ENCODE peak calls at places on chromosome 5, in four cellular contexts. B is IMR-90, R is HCT116, D is adrenal gland. J is an unnamed sample.
A peak's percentile ranks its signal among the peaks of the same experiment; 100 is the strongest.

GRCh38 chr5:125604104-125604503 is 819.1 kb upstream of the GRAMD2B start:
- DNase-seq in D (no peak), R (no peak), B (peak; percentile 38), J (no peak)

GRCh38 chr5:128493657-128494329 is 44.3 kb downstream of the FBN2 start:
- DNase-seq in B (peak; percentile 8), R (no peak), D (no peak), J (no peak)

GRCh38 chr5:29304555-29304954 is 1888.9 kb upstream of the CDH6 start:
- DNase-seq in D (no peak), B (no peak), R (no peak), J (no peak)

GRCh38 chr5:176491056-176491646 is 43.0 kb downstream of the FAF2 start:
- DNase-seq in D (no peak), B (peak; percentile 79), R (no peak), J (no peak)

GRCh38 chr5:89280103-89281037 is 397.4 kb upstream of the MEF2C start:
- DNase-seq in B (no peak), R (no peak), D (no peak), J (no peak)

GRCh38 chr5:33939863-33940262 is 3.7 kb downstream of the RXFP3 start:
- DNase-seq in B (peak; percentile 47), D (no peak), R (no peak), J (no peak)

GRCh38 chr5:173318881-173319609 is 9.2 kb downstream of the STC2 start:
- DNase-seq in R (no peak), D (no peak), B (no peak), J (no peak)

GRCh38 chr5:107885601-107886000 is 214.9 kb upstream of the EFNA5 start:
- DNase-seq in R (no peak), B (no peak), D (no peak), J (no peak)

GRCh38 chr5:147645172-147645571 is 135.3 kb upstream of the DPYSL3 start:
- DNase-seq in D (no peak), R (no peak), B (no peak), J (no peak)

GRCh38 chr5:73770601-73771025 is 144.6 kb downstream of the ARHGEF28 start:
- DNase-seq in B (peak; percentile 71), R (no peak), D (no peak), J (no peak)

GRCh38 chr5:39716532-39716971 is 291.8 kb upstream of the DAB2 start:
- DNase-seq in R (peak; percentile 49), B (peak; percentile 46), D (peak; percentile 16), J (no peak)

GRCh38 chr5:177540438-177540837 is 13.9 kb downstream of the FAM193B start:
- DNase-seq in D (no peak), B (no peak), R (no peak), J (no peak)

GRCh38 chr5:74549351-74549750 is 91.2 kb downstream of the ENC1 start:
- DNase-seq in D (no peak), R (no peak), B (no peak), J (no peak)

GRCh38 chr5:122471031-122471751 is 159.2 kb downstream of the SNCAIP start:
- DNase-seq in B (no peak), D (no peak), R (no peak), J (no peak)

GRCh38 chr5:88785396-88786216 is 97.4 kb downstream of the MEF2C start:
- DNase-seq in R (peak; percentile 96), B (peak; percentile 93), D (peak; percentile 78), J (no peak)

GRCh38 chr5:167030500-167031120 is 1260.8 kb upstream of the WWC1 start:
- DNase-seq in B (no peak), R (no peak), D (no peak), J (no peak)

GRCh38 chr5:174323878-174324281 is 278.4 kb downstream of the NSG2 start:
- DNase-seq in B (peak; percentile 58), R (peak; percentile 72), D (no peak), J (no peak)

GRCh38 chr5:171633776-171634470 is 151.7 kb upstream of the SMIM23 start:
- DNase-seq in D (no peak), B (no peak), R (no peak), J (no peak)

GRCh38 chr5:124745367-124746251 is 830 bp downstream of the ZNF608 start:
- DNase-seq in R (no peak), D (no peak), B (peak; percentile 51), J (no peak)

GRCh38 chr5:15525679-15526275 is 25.8 kb downstream of the FBXL7 start:
- DNase-seq in R (no peak), D (no peak), B (peak; percentile 63), J (no peak)

GRCh38 chr5:172411423-172412111 is 42.8 kb downstream of the SH3PXD2B start:
- DNase-seq in B (peak; percentile 48), D (no peak), R (no peak), J (no peak)

GRCh38 chr5:2270467-2270866 is 387.7 kb upstream of the IRX4 start:
- DNase-seq in D (no peak), B (no peak), R (no peak), J (no peak)

GRCh38 chr5:168076561-168076991 is 214.9 kb upstream of the WWC1 start:
- DNase-seq in D (no peak), B (peak; percentile 13), R (peak; percentile 2), J (peak; percentile 57)

GRCh38 chr5:72633649-72634048 is 126.4 kb upstream of the ZNF366 start:
- DNase-seq in B (peak; percentile 82), R (no peak), D (no peak), J (no peak)

GRCh38 chr5:149995385-149996085 is 4.9 kb downstream of the TIGD6 start:
- DNase-seq in R (no peak), B (no peak), D (no peak), J (no peak)

GRCh38 chr5:168679515-168679920 is 100.3 kb upstream of the PANK3 start:
- DNase-seq in D (peak; percentile 64), B (peak; percentile 70), R (peak; percentile 59), J (peak; percentile 72)

GRCh38 chr5:139149477-139150199 is 48.5 kb downstream of the SIL1 start:
- DNase-seq in D (peak; percentile 49), B (peak; percentile 73), R (no peak), J (no peak)

GRCh38 chr5:2759696-2760461 is 8.4 kb upstream of the IRX2 start:
- DNase-seq in B (no peak), D (no peak), R (no peak), J (no peak)

GRCh38 chr5:72653586-72653985 is 146.4 kb upstream of the ZNF366 start:
- DNase-seq in R (no peak), B (no peak), D (no peak), J (no peak)

GRCh38 chr5:172458956-172459355 is 4.6 kb upstream of the SH3PXD2B start:
- DNase-seq in D (no peak), B (no peak), R (no peak), J (no peak)

GRCh38 chr5:74232281-74232680 is 408.2 kb downstream of the ENC1 start:
- DNase-seq in D (no peak), B (peak; percentile 92), R (no peak), J (no peak)

GRCh38 chr5:71719092-71719964 is at the start of gene CARTPT:
- DNase-seq in R (no peak), B (peak; percentile 6), D (no peak), J (peak; percentile 25)

GRCh38 chr5:387491-388265 is 55.3 kb upstream of the EXOC3 start:
- DNase-seq in B (no peak), D (no peak), R (no peak), J (no peak)

GRCh38 chr5:96885518-96886338 is 9.4 kb downstream of the ERAP2 start:
- DNase-seq in R (no peak), B (no peak), D (no peak), J (no peak)

GRCh38 chr5:111697215-111697614 is 59.8 kb downstream of the NREP start:
- DNase-seq in D (peak; percentile 30), R (no peak), B (no peak), J (no peak)

DNA sequence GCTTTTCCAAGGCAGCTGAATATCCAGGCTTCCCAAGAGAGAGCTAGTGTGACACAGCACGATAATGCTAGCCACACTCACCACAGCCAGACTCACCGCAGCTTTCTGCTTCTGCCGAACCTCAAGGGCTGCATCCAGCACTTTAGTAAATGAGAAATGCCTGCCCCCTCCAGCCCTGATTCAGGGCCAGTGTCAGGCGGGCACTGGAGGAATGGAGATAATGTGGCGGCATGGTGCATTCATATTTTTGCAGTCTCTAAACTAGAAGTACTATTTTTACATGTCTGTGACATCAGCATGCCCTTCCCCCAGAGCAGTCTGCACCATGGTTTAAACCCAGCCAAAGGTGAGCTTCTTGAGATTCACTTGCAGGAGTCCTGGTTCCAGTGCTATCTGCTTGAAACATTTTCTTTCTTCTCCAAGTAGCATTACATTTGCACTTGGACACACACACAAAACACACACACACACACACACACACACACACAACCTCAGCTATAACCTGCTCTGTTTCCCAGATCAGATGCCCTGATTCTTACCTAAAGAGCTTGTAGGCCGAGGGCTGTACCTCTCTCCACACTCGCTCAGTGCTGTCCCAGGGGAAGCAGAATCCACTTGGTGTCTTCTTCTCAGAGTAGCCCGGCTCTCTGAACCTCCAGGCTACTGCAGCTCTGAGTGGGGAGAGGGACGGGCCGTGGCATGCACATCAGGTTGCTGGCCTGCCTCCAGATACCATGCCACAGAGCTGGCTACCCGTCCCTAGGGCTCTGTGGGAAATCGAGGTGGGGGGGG is at the start of gene FGF1:
- DNase-seq in B (no peak), D (no peak), R (no peak), J (peak; percentile 69)
- H3K27ac ChIP-seq in B (no peak within 1 kb of the TSS), D (no peak within 1 kb of the TSS), R (no peak within 1 kb of the TSS), J (peak within 1 kb of the TSS; percentile 76)

GRCh38 chr5:10724799-10725507 is 36.1 kb downstream of the DAP start:
- DNase-seq in R (peak; percentile 75), B (peak; percentile 93), D (peak; percentile 60), J (peak; percentile 79)
- TF ChIP-seq POLR2A in R (no peak), B (no peak), D (peak; percentile 70), J (no peak)

GRCh38 chr5:132704875-132705274 is 31.1 kb downstream of the IL4 start:
- DNase-seq in D (no peak), B (peak; percentile 42), R (no peak), J (no peak)
- H3K27ac ChIP-seq in D (no peak overlapping the region), B (no peak overlapping the region), R (no peak overlapping the region), J (no peak overlapping the region)

DNA sequence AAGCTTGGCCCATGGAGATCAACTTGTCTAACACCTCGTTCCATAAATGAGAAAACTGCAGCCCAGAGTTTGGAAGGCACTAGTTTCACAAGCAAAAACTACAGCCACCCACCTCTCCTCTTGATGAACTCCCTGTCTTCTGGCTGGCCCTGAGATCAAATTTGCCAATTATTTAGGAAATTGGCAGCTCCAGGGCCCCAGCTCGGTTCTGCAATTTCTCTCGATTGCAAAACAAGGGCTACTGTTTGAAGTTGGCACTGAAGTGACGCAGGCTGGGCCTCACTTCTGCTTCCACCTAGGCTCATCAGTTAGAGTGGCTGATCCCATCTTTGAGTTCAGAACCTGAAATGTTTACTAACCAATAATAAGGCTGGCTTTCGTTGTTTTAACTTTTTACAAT is 3.7 kb upstream of the GPX3 start:
- DNase-seq in D (peak; percentile 49), B (no peak), R (no peak), J (no peak)
- TF ChIP-seq POLR2A in D (no peak), B (no peak), R (no peak), J (no peak)

GRCh38 chr5:100723229-100723628 is 179.9 kb downstream of the ST8SIA4 start:
- DNase-seq in R (no peak), B (no peak), D (no peak), J (no peak)

GRCh38 chr5:100726116-100726515 is 177.0 kb downstream of the ST8SIA4 start:
- DNase-seq in D (no peak), B (no peak), R (no peak), J (no peak)

GRCh38 chr5:100722657-100723056 is 180.4 kb downstream of the ST8SIA4 start:
- DNase-seq in R (no peak), D (no peak), B (no peak), J (no peak)
- H3K27ac ChIP-seq in R (no peak overlapping the region), D (no peak overlapping the region), B (no peak overlapping the region), J (no peak overlapping the region)

GRCh38 chr5:154937718-154938466 is at the start of gene GEMIN5:
- DNase-seq in B (peak; percentile 78), D (peak; percentile 80), R (peak; percentile 77), J (peak; percentile 85)
- TF ChIP-seq POLR2A in B (no peak), D (peak; percentile 55), R (peak; percentile 64), J (no peak)